ENCODE peak calls at places on chromosomes 2 and 18, in ten cellular contexts. H, F, U, Z, B, C, E, M, G and Q are unnamed samples.

GRCh38 chr2:111617804-111618576 is 266.0 kb downstream of the ANAPC1 start:
- DNase-seq in H (no peak), F (no peak), U (peak; percentile 61), Z (no peak), B (no peak), C (no peak), E (peak; percentile 65), M (no peak), G (no peak), Q (no peak)

GRCh38 chr18:63505566-63506335 is 29.0 kb downstream of the SERPINB5 start:
- DNase-seq in H (peak; percentile 14), F (peak; percentile 27), U (peak; percentile 66), Z (peak; percentile 7), B (no peak), C (peak; percentile 32), E (no peak), M (no peak), G (no peak), Q (no peak)

GRCh38 chr2:235195921-235196320 is 244.1 kb downstream of the SH3BP4 start:
- DNase-seq in H (no peak), F (no peak), U (no peak), Z (no peak), B (no peak), C (no peak), E (no peak), M (no peak), G (no peak), Q (no peak)

GRCh38 chr2:66235408-66235807 is 199.5 kb upstream of the MEIS1 start:
- DNase-seq in H (no peak), F (no peak), U (no peak), Z (no peak), B (no peak), C (no peak), E (no peak), M (no peak), G (no peak), Q (no peak)

GRCh38 chr2:208129804-208130712 is at the start of gene CRYGC:
- DNase-seq in H (no peak), F (no peak), U (no peak), Z (no peak), B (no peak), C (no peak), E (no peak), M (no peak), G (no peak), Q (no peak)

GRCh38 chr2:217773539-217773938 is 229.3 kb downstream of the TNS1 start:
- DNase-seq in H (no peak), F (no peak), U (no peak), Z (no peak), B (no peak), C (no peak), E (no peak), M (no peak), G (no peak), Q (no peak)

GRCh38 chr18:26440644-26441043 is 107.7 kb downstream of the KCTD1 start:
- DNase-seq in H (peak; percentile 6), F (peak; percentile 73), U (no peak), Z (no peak), B (no peak), C (no peak), E (no peak), M (no peak), G (no peak), Q (no peak)

GRCh38 chr2:1718339-1719220 is 25.7 kb downstream of the PXDN start:
- DNase-seq in H (no peak), F (no peak), U (no peak), Z (no peak), B (no peak), C (no peak), E (no peak), M (peak; percentile 78), G (no peak), Q (no peak)